ENCODE peak calls at places on chromosomes 4 and X, in six cellular contexts. F is fibroblast of lung, Y is hepatocyte, L is astrocyte, D is PC-3, G is H1. X is an unnamed sample.
A peak's percentile ranks its signal among the peaks of the same experiment; 100 is the strongest.

GRCh38 chrX:12951590-12951965 is 23.3 kb upstream of the TMSB4X start:
- DNase-seq in F (no peak), Y (no peak), L (no peak), D (no peak), G (no peak), X (no peak)

GRCh38 chr4:179415016-179415841 is 1973.0 kb upstream of the AGA start:
- DNase-seq in F (peak; percentile 74), Y (no peak), L (peak; percentile 66), D (peak; percentile 37), G (no peak), X (no peak)

GRCh38 chr4:16329132-16329796 is 103.0 kb upstream of the TAPT1 start:
- DNase-seq in F (peak; percentile 73), Y (no peak), L (peak; percentile 63), D (no peak), G (no peak), X (no peak)

GRCh38 chr4:168765726-168766125 is 244.3 kb downstream of the CBR4 start:
- DNase-seq in F (peak; percentile 96), Y (no peak), L (peak; percentile 95), D (peak; percentile 82), G (no peak), X (no peak)

GRCh38 chr4:46999584-46999983 is 6.2 kb upstream of the GABRA4 start:
- DNase-seq in F (peak; percentile 34), Y (no peak), L (peak; percentile 31), D (no peak), G (no peak), X (no peak)

GRCh38 chrX:110442631-110443030 is 84.0 kb downstream of the RTL9 start:
- DNase-seq in F (peak; percentile 28), Y (peak; percentile 37), L (peak; percentile 14), D (peak; percentile 55), G (no peak), X (peak; percentile 80)

GRCh38 chrX:24676403-24677024 is 17.2 kb upstream of the POLA1 start:
- DNase-seq in F (no peak), Y (peak; percentile 43), L (no peak), D (peak; percentile 30), G (no peak), X (no peak)

GRCh38 chr4:54384563-54384962 is 155.5 kb downstream of the PDGFRA start:
- DNase-seq in F (peak; percentile 23), Y (peak; percentile 34), L (peak; percentile 10), D (peak; percentile 56), G (no peak), X (peak; percentile 49)

GRCh38 chrX:120840826-120841225 is 34.8 kb downstream of the CT47B1 start:
- DNase-seq in F (peak; percentile 76), Y (no peak), L (peak; percentile 66), D (peak; percentile 52), G (no peak), X (no peak)

GRCh38 chrX:13661735-13662536 is 9.0 kb downstream of the TCEANC start:
- DNase-seq in F (no peak), Y (no peak), L (no peak), D (no peak), G (no peak), X (peak; percentile 81)

GRCh38 chr4:3324093-3324815 is 31.4 kb downstream of the RGS12 start:
- DNase-seq in F (no peak), Y (no peak), L (no peak), D (no peak), G (peak; percentile 49), X (no peak)

GRCh38 chr4:67087897-67088296 is 457.4 kb downstream of the CENPC start:
- DNase-seq in F (no peak), Y (peak; percentile 51), L (no peak), D (peak; percentile 74), G (peak; percentile 10), X (peak; percentile 54)

GRCh38 chrX:129761596-129761995 is 18.2 kb upstream of the SASH3 start:
- DNase-seq in F (no peak), Y (no peak), L (no peak), D (no peak), G (no peak), X (no peak)

DNA sequence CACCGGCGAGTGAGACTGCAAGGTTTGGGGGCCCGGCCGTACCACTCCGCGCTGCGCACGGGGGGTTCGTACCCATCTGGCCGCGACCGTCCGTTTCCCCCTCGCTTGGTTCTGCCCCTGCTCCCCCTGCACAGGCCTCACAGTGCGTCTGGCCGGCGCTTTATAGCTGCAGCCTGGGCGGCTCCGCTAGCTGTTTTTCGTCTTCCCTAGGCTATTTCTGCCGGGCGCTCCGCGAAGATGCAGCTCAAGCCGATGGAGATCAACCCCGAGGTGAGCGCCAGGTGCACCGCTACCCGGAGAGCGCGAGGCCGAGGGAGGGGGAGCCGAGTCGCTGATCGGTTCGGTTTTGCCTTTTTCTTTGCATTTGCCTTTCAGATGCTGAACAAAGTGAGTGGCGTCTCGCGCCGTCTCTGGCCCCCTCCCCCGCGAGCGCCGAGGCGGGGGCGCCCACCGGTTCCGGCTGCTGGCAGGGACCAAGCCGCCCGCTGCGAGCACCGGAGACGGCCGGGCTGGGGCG is at the start of gene UCHL1:
- DNase-seq in F (peak; percentile 94), Y (peak; percentile 76), L (peak; percentile 88), D (no peak), G (peak; percentile 93), X (peak; percentile 91)
- TF ChIP-seq EZH2 in F (no peak), Y (no peak), L (peak; percentile 52), D (no peak), G (no peak), X (no peak)

GRCh38 chr4:109302366-109303140 is at the start of gene COL25A1:
- DNase-seq in F (peak; percentile 66), Y (peak; percentile 75), L (peak; percentile 57), D (no peak), G (peak; percentile 88), X (peak; percentile 78)

GRCh38 chr4:109303141-109303499 is 662 bp upstream of the COL25A1 start:
- DNase-seq in F (peak; percentile 35), Y (peak; percentile 35), L (peak; percentile 25), D (no peak), G (no peak), X (no peak)

GRCh38 chr4:109298279-109299010 is 4.0 kb downstream of the COL25A1 start:
- DNase-seq in F (no peak), Y (peak; percentile 41), L (no peak), D (peak; percentile 32), G (no peak), X (peak; percentile 51)

GRCh38 chr4:109296545-109296944 is 5.9 kb downstream of the COL25A1 start:
- DNase-seq in F (peak; percentile 82), Y (no peak), L (peak; percentile 78), D (no peak), G (no peak), X (no peak)

DNA sequence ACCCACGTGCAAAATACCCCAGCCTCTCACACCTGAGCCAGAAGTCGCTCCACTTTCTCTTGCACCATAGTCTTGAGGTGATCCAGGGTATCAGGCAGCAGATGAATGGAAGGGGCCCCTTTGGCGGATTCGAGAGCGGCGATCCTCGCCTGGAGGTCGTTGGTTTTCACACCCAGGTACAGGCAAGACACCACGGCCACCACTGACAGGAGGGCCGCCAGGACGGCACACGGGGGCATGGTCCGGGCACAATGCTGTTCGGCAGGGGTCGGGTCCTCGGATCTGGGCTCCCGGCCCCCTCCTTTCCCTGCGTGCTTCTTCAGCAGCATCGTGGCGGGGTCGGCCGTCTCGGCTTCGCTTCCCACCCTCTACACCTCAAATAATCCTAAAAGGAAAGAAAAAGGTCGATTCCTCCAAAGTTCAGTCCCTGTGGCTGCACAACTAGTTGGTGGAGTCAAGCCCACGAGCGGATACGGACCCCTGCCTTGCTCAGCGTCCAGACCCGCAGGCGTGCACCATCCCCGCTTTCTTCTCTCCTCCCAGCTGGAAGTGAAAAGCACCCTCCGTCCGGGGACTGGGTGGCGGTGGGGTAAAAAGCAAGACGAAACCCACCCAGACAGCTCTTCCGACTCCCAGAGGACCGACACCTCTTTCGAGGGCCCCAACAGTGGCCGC is 630 bp downstream of the COL25A1 start:
- DNase-seq in F (no peak), Y (peak; percentile 4), L (no peak), D (no peak), G (no peak), X (no peak)
- H3K4me2 ChIP-seq in F (peak overlapping the region; percentile 70), Y (peak overlapping the region; percentile 99), L (peak overlapping the region; percentile 98), D (no peak overlapping the region), G (peak overlapping the region; percentile 81), X (peak overlapping the region; percentile 98)

GRCh38 chrX:135340827-135341226 is 31.5 kb downstream of the ETDC start:
- DNase-seq in F (peak; percentile 47), Y (no peak), L (peak; percentile 44), D (no peak), G (no peak), X (no peak)

GRCh38 chrX:135346975-135347374 is 37.7 kb downstream of the ETDC start:
- DNase-seq in F (no peak), Y (no peak), L (no peak), D (no peak), G (no peak), X (no peak)

GRCh38 chrX:135345328-135345645 is 36.0 kb downstream of the ETDC start:
- DNase-seq in F (peak; percentile 50), Y (peak; percentile 26), L (peak; percentile 34), D (peak; percentile 34), G (no peak), X (no peak)
- H2AFZ ChIP-seq in F (peak overlapping the region; percentile 14), Y (peak overlapping the region; percentile 42), L (peak overlapping the region; percentile 62), D (peak overlapping the region; percentile 78), G (no peak overlapping the region), X (peak overlapping the region; percentile 90)

GRCh38 chrX:108169768-108170167 is 78.2 kb downstream of the ATG4A start:
- DNase-seq in F (no peak), Y (no peak), L (no peak), D (no peak), G (no peak), X (no peak)
- TF ChIP-seq EZH2 in F (no peak), Y (no peak), L (no peak), D (no peak), G (no peak), X (no peak)

GRCh38 chr4:89248879-89249281 is 58.7 kb downstream of the GPRIN3 start:
- DNase-seq in F (no peak), Y (no peak), L (no peak), D (no peak), G (no peak), X (no peak)

GRCh38 chr4:89245459-89245858 is 62.1 kb downstream of the GPRIN3 start:
- DNase-seq in F (no peak), Y (peak; percentile 47), L (no peak), D (no peak), G (no peak), X (no peak)

GRCh38 chr4:89249716-89250361 is 57.8 kb downstream of the GPRIN3 start:
- DNase-seq in F (no peak), Y (no peak), L (no peak), D (no peak), G (no peak), X (no peak)

GRCh38 chr4:89249313-89249712 is 58.3 kb downstream of the GPRIN3 start:
- DNase-seq in F (no peak), Y (no peak), L (no peak), D (no peak), G (no peak), X (no peak)

GRCh38 chr4:89247951-89248350 is 59.6 kb downstream of the GPRIN3 start:
- DNase-seq in F (no peak), Y (no peak), L (no peak), D (no peak), G (no peak), X (no peak)
- H3K4me2 ChIP-seq in F (no peak overlapping the region), Y (no peak overlapping the region), L (no peak overlapping the region), D (no peak overlapping the region), G (no peak overlapping the region), X (no peak overlapping the region)

DNA sequence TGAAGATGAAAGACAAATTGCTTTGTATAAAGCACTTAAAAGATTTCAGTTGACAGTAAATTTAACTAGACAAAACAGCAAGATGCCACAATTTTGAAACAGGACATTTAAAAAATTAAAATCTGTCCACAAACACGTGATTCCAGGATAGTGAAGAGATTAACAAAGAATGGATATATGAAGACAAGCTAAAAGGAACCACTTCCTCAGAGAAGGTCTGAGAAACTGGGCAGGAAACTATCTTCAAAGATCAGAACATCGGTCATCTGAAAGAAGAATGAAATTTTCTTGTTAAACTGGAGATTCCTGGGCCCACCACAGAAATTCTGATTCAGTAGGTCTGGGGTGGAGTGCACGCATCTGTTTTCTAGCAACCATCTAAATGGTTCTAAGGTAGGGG is 1.4 kb downstream of the RWDD4 start:
- DNase-seq in F (peak; percentile 36), Y (no peak), L (no peak), D (no peak), G (no peak), X (no peak)
- H2AFZ ChIP-seq in F (no peak overlapping the region), Y (no peak overlapping the region), L (no peak overlapping the region), D (no peak overlapping the region), G (no peak overlapping the region), X (no peak overlapping the region)